ENCODE peak calls at places on chromosomes 16 and 17, in ten cellular contexts. P is H7; H is left ventricle myocardium inferior; Q is Karpas-422; W is hypothalamus; U is NCI-H774; F is HTR-8/SVneo; S is effector CD4-positive, alpha-beta T cell; Z is epithelial cell of esophagus; N is thyroid gland. C is an unnamed sample.

GRCh38 chr17:78256705-78257559 is 25.5 kb downstream of the TMEM235 start:
- DNase-seq in P (no peak), H (no peak), Q (no peak), W (no peak), U (no peak), F (no peak), S (no peak), Z (no peak), N (no peak), C (peak)

GRCh38 chr16:68275611-68276191 is 11.4 kb downstream of the SLC7A6 start:
- DNase-seq in P (no peak), H (no peak), Q (peak), W (no peak), U (no peak), F (no peak), S (peak), Z (peak), N (no peak), C (no peak)

GRCh38 chr16:51880776-51881175 is 666.2 kb downstream of the TOX3 start:
- DNase-seq in P (no peak), H (no peak), Q (no peak), W (no peak), U (no peak), F (peak), S (no peak), Z (peak), N (no peak), C (no peak)

GRCh38 chr17:50051082-50051576 is 4.8 kb upstream of the ITGA3 start:
- DNase-seq in P (no peak), H (no peak), Q (peak), W (no peak), U (no peak), F (peak), S (no peak), Z (peak), N (no peak), C (peak)

GRCh38 chr17:77889135-77889505 is 69.4 kb upstream of the TNRC6C start:
- DNase-seq in P (no peak), H (no peak), Q (no peak), W (no peak), U (no peak), F (no peak), S (no peak), Z (no peak), N (no peak), C (no peak)

GRCh38 chr16:50640919-50641817 is 39.9 kb downstream of the SNX20 start:
- DNase-seq in P (no peak), H (no peak), Q (no peak), W (no peak), U (no peak), F (no peak), S (no peak), Z (no peak), N (no peak), C (no peak)

GRCh38 chr17:74325743-74326379 is at the start of gene KIF19:
- DNase-seq in P (peak), H (peak), Q (no peak), W (peak), U (peak), F (no peak), S (peak), Z (no peak), N (peak), C (peak)

GRCh38 chr17:57902800-57903759 is 52.1 kb downstream of the CUEDC1 start:
- DNase-seq in P (no peak), H (peak), Q (peak), W (peak), U (peak), F (peak), S (no peak), Z (peak), N (peak), C (no peak)

GRCh38 chr17:72340836-72341235 is 220.0 kb downstream of the SOX9 start:
- DNase-seq in P (no peak), H (no peak), Q (no peak), W (no peak), U (no peak), F (no peak), S (no peak), Z (no peak), N (no peak), C (no peak)

GRCh38 chr16:58476791-58477190 is 23.2 kb upstream of the NDRG4 start:
- DNase-seq in P (no peak), H (no peak), Q (no peak), W (no peak), U (no peak), F (no peak), S (no peak), Z (no peak), N (no peak), C (no peak)

GRCh38 chr17:69809331-69809730 is 265.7 kb upstream of the KCNJ16 start:
- DNase-seq in P (no peak), H (no peak), Q (no peak), W (no peak), U (no peak), F (no peak), S (no peak), Z (peak), N (no peak), C (no peak)

GRCh38 chr17:74770498-74771318 is 5.4 kb downstream of the NAT9 start:
- DNase-seq in P (peak), H (peak), Q (no peak), W (no peak), U (no peak), F (peak), S (peak), Z (peak), N (peak), C (peak)

GRCh38 chr17:44543213-44543904 is 13.9 kb upstream of the FZD2 start:
- DNase-seq in P (peak), H (no peak), Q (no peak), W (no peak), U (no peak), F (peak), S (no peak), Z (peak), N (peak), C (peak)

GRCh38 chr17:75010683-75011406 is 1.6 kb upstream of the MRPL58 start:
- DNase-seq in P (peak), H (peak), Q (no peak), W (no peak), U (peak), F (no peak), S (no peak), Z (peak), N (no peak), C (peak)

GRCh38 chr17:20235747-20236146 is 226.6 kb downstream of the SPECC1 start:
- DNase-seq in P (no peak), H (no peak), Q (no peak), W (peak), U (no peak), F (no peak), S (no peak), Z (no peak), N (no peak), C (no peak)

GRCh38 chr17:78679495-78680395 is 102.3 kb downstream of the CYTH1 start:
- DNase-seq in P (no peak), H (no peak), Q (no peak), W (no peak), U (no peak), F (no peak), S (no peak), Z (no peak), N (no peak), C (no peak)

GRCh38 chr16:85129846-85130706 is 17.8 kb upstream of the CIBAR2 start:
- DNase-seq in P (no peak), H (no peak), Q (peak), W (no peak), U (no peak), F (no peak), S (no peak), Z (no peak), N (no peak), C (no peak)

GRCh38 chr16:72811867-72812266 is 236.1 kb downstream of the ZFHX3 start:
- DNase-seq in P (no peak), H (no peak), Q (no peak), W (no peak), U (no peak), F (no peak), S (no peak), Z (no peak), N (no peak), C (no peak)

GRCh38 chr17:7932949-7933348 is 943 bp downstream of the CNTROB start:
- DNase-seq in P (peak), H (no peak), Q (peak), W (no peak), U (no peak), F (peak), S (no peak), Z (peak), N (peak), C (peak)

GRCh38 chr17:35432176-35433074 is at the start of gene SLFN12:
- DNase-seq in P (peak), H (peak), Q (no peak), W (no peak), U (no peak), F (peak), S (peak), Z (peak), N (peak), C (peak)

GRCh38 chr16:50602531-50603205 is 54.5 kb downstream of the NKD1 start:
- DNase-seq in P (no peak), H (no peak), Q (no peak), W (no peak), U (no peak), F (no peak), S (peak), Z (peak), N (no peak), C (no peak)

GRCh38 chr16:27745348-27745747 is 195.4 kb downstream of the KATNIP start:
- DNase-seq in P (no peak), H (no peak), Q (no peak), W (no peak), U (no peak), F (no peak), S (no peak), Z (no peak), N (no peak), C (peak)

GRCh38 chr16:19688396-19689024 is 29.5 kb downstream of the KNOP1 start:
- DNase-seq in P (no peak), H (no peak), Q (no peak), W (no peak), U (no peak), F (no peak), S (no peak), Z (no peak), N (no peak), C (peak)

GRCh38 chr16:63241476-63241875 is 1205.2 kb upstream of the CDH8 start:
- DNase-seq in P (no peak), H (no peak), Q (no peak), W (no peak), U (no peak), F (no peak), S (no peak), Z (no peak), N (no peak), C (no peak)

GRCh38 chr17:63035695-63036094 is 69.7 kb downstream of the TANC2 start:
- DNase-seq in P (no peak), H (no peak), Q (no peak), W (no peak), U (peak), F (no peak), S (no peak), Z (no peak), N (no peak), C (no peak)

GRCh38 chr16:1979271-1980025 is 1.8 kb downstream of the NOXO1 start:
- DNase-seq in P (peak), H (no peak), Q (no peak), W (no peak), U (peak), F (no peak), S (no peak), Z (peak), N (peak), C (peak)

GRCh38 chr17:28944343-28944742 is 7.0 kb downstream of the PHF12 start:
- DNase-seq in P (no peak), H (no peak), Q (no peak), W (no peak), U (no peak), F (no peak), S (no peak), Z (no peak), N (no peak), C (no peak)

GRCh38 chr16:56832768-56833167 is 32.2 kb upstream of the SLC12A3 start:
- DNase-seq in P (no peak), H (no peak), Q (no peak), W (no peak), U (no peak), F (no peak), S (no peak), Z (no peak), N (no peak), C (no peak)

GRCh38 chr16:85369741-85370528 is 243.2 kb upstream of the GSE1 start:
- DNase-seq in P (peak), H (peak), Q (peak), W (no peak), U (no peak), F (peak), S (peak), Z (peak), N (peak), C (peak)